ENCODE peak calls at places on chromosomes 13 and 19, in eight cellular contexts. G, N, T, V, R, C, S and M are unnamed samples.

GRCh38 chr13:77511552-77511951 is 24.0 kb upstream of the SCEL start:
- DNase-seq in C (no peak), N (no peak), V (no peak), T (no peak), S (no peak), R (no peak), G (no peak), M (no peak)

GRCh38 chr13:84843368-84843767 is 955.9 kb downstream of the SLITRK6 start:
- DNase-seq in S (no peak), V (no peak), N (no peak), C (no peak), R (no peak), T (no peak), G (no peak), M (no peak)

GRCh38 chr13:113043001-113043630 is 62.5 kb upstream of the F7 start:
- DNase-seq in G (no peak), C (no peak), T (peak), N (no peak), S (no peak), V (no peak), R (no peak), M (no peak)

GRCh38 chr13:94967183-94968039 is 255.1 kb upstream of the SOX21 start:
- DNase-seq in T (peak), C (no peak), G (no peak), S (no peak), V (no peak), R (no peak), N (peak), M (peak)

GRCh38 chr19:48872884-48873475 is 759 bp downstream of the PPP1R15A start:
- DNase-seq in S (peak), R (peak), G (peak), N (peak), C (peak), V (peak), T (peak), M (peak)

GRCh38 chr19:3785938-3786824 is at the start of gene MATK:
- DNase-seq in V (no peak), S (no peak), N (peak), T (peak), R (no peak), C (no peak), G (no peak), M (no peak)

GRCh38 chr19:51676566-51677083 is 16.5 kb upstream of the SPACA6 start:
- DNase-seq in G (no peak), N (no peak), S (no peak), C (no peak), V (no peak), T (no peak), R (no peak), M (no peak)

GRCh38 chr19:32642771-32643170 is 32.2 kb downstream of the ANKRD27 start:
- DNase-seq in V (no peak), N (no peak), R (no peak), C (no peak), S (no peak), G (peak), T (no peak), M (no peak)

GRCh38 chr19:56718231-56718630 is 46.7 kb upstream of the ZNF835 start:
- DNase-seq in S (no peak), G (no peak), V (no peak), C (no peak), T (no peak), N (no peak), R (no peak), M (no peak)

GRCh38 chr19:47507924-47508553 is 6.8 kb downstream of the NAPA start:
- DNase-seq in N (no peak), T (no peak), C (no peak), S (no peak), R (no peak), G (no peak), V (no peak), M (no peak)

DNA sequence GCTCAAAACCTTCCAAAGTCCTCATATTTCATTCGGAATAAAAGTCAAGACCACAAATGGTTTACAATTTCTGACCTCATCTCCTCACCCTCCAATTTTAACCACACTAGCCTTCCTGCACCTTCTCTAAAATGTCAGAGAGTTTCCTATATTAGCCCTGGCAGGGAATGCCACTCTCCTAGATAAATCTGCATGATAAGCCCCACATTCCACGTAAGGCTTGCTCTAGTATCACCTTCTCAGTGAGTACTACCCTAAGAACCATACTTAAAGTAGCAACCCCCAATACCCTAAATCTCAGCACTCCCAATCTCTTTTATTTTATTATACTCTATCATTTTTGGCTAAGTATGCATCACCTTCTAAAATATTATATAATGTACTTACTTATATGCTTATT is 100.5 kb upstream of the SLITRK5 start:
- DNase-seq in C (no peak), T (no peak), S (no peak), N (no peak), G (no peak), R (no peak), V (no peak), M (no peak)
- TF ChIP-seq EP300 in C (no peak), T (no peak), S (no peak), N (no peak), G (no peak), R (no peak), V (no peak), M (no peak)

GRCh38 chr19:13024126-13024957 is 29.1 kb downstream of the NFIX start:
- DNase-seq in T (peak), N (no peak), S (no peak), V (no peak), C (peak), R (no peak), G (no peak), M (no peak)
- H3K27ac ChIP-seq in T (peak), N (no peak), S (no peak), V (peak), C (peak), R (peak), G (peak), M (peak)

DNA sequence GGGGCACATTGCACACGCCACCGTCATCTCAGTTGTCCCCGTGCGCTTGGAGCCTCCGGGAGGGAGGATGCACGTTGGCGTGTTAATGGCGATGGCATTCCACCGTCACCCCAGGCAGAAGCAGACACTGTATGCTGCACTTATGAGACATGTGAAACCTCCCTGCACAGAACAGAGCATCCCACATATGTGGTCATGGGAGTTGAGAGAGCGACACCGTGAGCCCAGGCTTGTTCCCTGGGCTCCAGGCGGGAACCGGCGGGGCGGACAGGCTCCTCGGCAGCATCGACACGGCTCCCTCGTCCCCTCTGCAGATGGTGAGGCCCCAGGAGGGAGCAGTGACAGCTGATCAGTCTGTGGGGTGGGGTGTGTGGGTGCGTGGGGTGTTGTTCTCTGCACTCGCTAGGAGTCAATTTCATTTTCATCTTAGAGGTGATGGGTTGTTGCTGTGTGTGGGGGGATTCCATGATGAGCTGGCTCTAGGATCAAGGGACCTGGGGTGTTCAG is 40.4 kb downstream of the CRTC1 start:
- DNase-seq in N (no peak), S (no peak), V (no peak), C (no peak), R (no peak), T (peak), G (no peak), M (no peak)
- TF ChIP-seq POLR2AphosphoS5 in N (no peak), S (no peak), V (no peak), C (no peak), R (no peak), T (no peak), G (no peak), M (no peak)

DNA sequence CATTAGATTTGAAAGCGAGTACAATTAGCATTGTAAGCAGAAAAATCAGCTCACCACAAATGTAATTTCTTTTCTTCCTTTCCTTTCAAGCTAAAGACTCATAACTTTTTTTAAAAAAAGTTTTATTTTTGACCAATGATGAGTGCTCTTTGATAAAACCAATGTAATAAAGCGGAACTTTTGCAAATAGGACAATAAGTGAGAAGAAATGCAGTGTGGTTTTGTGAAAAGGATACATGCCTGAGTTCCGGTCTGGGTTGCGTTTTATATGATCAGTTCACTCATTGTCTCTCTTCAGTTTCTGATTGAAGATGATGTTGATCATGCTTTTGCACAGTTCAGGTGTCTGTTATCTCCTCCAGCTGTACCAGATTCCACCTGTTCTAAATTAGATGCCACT is 274.4 kb downstream of the KLF12 start:
- DNase-seq in S (no peak), V (no peak), R (no peak), T (no peak), G (no peak), C (no peak), N (no peak), M (no peak)
- TF ChIP-seq EP300 in S (no peak), V (no peak), R (no peak), T (no peak), G (no peak), C (no peak), N (no peak), M (no peak)